ENCODE peak calls at places on chromosomes 5 and 9, in five cellular contexts. One of them, this sample, is unnamed.

GRCh38 chr5:143672806-143673205 is 139.2 kb upstream of the HMHB1 start:
- DNase-seq in substantia nigra: no peak
- DNase-seq in GM12865: no peak
- DNase-seq in hypothalamus: no peak
- DNase-seq in frontal cortex: no peak
- DNase-seq in this sample: no peak

GRCh38 chr9:125744616-125745387 is 2.4 kb upstream of the PBX3 start:
- DNase-seq in substantia nigra: no peak
- DNase-seq in GM12865: no peak
- DNase-seq in hypothalamus: no peak
- DNase-seq in frontal cortex: no peak
- DNase-seq in this sample: no peak

GRCh38 chr5:105581988-105582690 is 2019.5 kb upstream of the NUDT12 start:
- DNase-seq in substantia nigra: no peak
- DNase-seq in GM12865: no peak
- DNase-seq in hypothalamus: no peak
- DNase-seq in frontal cortex: no peak
- DNase-seq in this sample: no peak

GRCh38 chr9:33415152-33416038 is 13.0 kb upstream of the AQP7 start:
- DNase-seq in substantia nigra: peak
- DNase-seq in GM12865: peak
- DNase-seq in hypothalamus: peak
- DNase-seq in frontal cortex: peak
- DNase-seq in this sample: peak

GRCh38 chr9:21557428-21557768 is 75.3 kb upstream of the IFNE start:
- DNase-seq in substantia nigra: no peak
- DNase-seq in GM12865: no peak
- DNase-seq in hypothalamus: no peak
- DNase-seq in frontal cortex: no peak
- DNase-seq in this sample: no peak

GRCh38 chr5:2158109-2158508 is 275.4 kb upstream of the IRX4 start:
- DNase-seq in substantia nigra: no peak
- DNase-seq in GM12865: no peak
- DNase-seq in hypothalamus: no peak
- DNase-seq in frontal cortex: no peak
- DNase-seq in this sample: no peak

GRCh38 chr9:91320299-91320698 is 41.4 kb downstream of the AUH start:
- DNase-seq in substantia nigra: no peak
- DNase-seq in GM12865: no peak
- DNase-seq in hypothalamus: no peak
- DNase-seq in frontal cortex: no peak
- DNase-seq in this sample: no peak

GRCh38 chr9:100637787-100638186 is 59.9 kb downstream of the CAVIN4 start:
- DNase-seq in substantia nigra: no peak
- DNase-seq in GM12865: no peak
- DNase-seq in hypothalamus: no peak
- DNase-seq in frontal cortex: no peak
- DNase-seq in this sample: no peak

This sample was measured in GM13976.